ENCODE peak calls at places on chromosomes 3 and 15, in four cellular contexts. O, S, B and H are unnamed samples.

GRCh38 chr15:54722342-54722986 is 474.3 kb downstream of the RSL24D1 start:
- DNase-seq in B (no peak), O (peak), S (no peak), H (no peak)

GRCh38 chr15:38471974-38472373 is 18.0 kb downstream of the FAM98B start:
- DNase-seq in B (no peak), S (no peak), O (no peak), H (no peak)

GRCh38 chr3:82080261-82080660 is 318.8 kb upstream of the GBE1 start:
- DNase-seq in O (no peak), B (no peak), S (no peak), H (no peak)

GRCh38 chr3:125213946-125214542 is 1.5 kb upstream of the SLC12A8 start:
- DNase-seq in O (no peak), B (no peak), S (no peak), H (no peak)

GRCh38 chr3:36991923-36992805 is 767 bp downstream of the EPM2AIP1 start:
- DNase-seq in S (peak), B (no peak), O (peak), H (no peak)

GRCh38 chr3:24373198-24373959 is 121.3 kb downstream of the THRB start:
- DNase-seq in S (no peak), B (no peak), O (no peak), H (no peak)

GRCh38 chr15:29570121-29570930 is 251.9 kb downstream of the TJP1 start:
- DNase-seq in B (no peak), S (no peak), O (no peak), H (peak)

GRCh38 chr3:190566043-190566933 is 52.4 kb downstream of the IL1RAP start:
- DNase-seq in S (no peak), B (no peak), O (peak), H (no peak)

GRCh38 chr3:14587733-14588360 is 47.7 kb upstream of the GRIP2 start:
- DNase-seq in B (no peak), S (no peak), O (no peak), H (no peak)

GRCh38 chr3:46715507-46716175 is 2.0 kb downstream of the PRSS50 start:
- DNase-seq in B (no peak), O (no peak), S (no peak), H (no peak)

GRCh38 chr15:80920271-80920699 is 69.3 kb downstream of the MESD start:
- DNase-seq in S (no peak), O (no peak), B (no peak), H (no peak)

GRCh38 chr3:130755666-130756065 is 9.0 kb upstream of the PIK3R4 start:
- DNase-seq in B (no peak), O (no peak), S (no peak), H (no peak)

GRCh38 chr15:52558196-52558595 is 10.6 kb downstream of the ARPP19 start:
- DNase-seq in S (no peak), O (no peak), B (peak), H (no peak)

GRCh38 chr3:175193815-175194518 is 334.8 kb downstream of the NAALADL2 start:
- DNase-seq in S (no peak), O (no peak), B (peak), H (no peak)

GRCh38 chr3:183515968-183516851 is 39.3 kb downstream of the KLHL6 start:
- DNase-seq in S (no peak), O (no peak), B (peak), H (no peak)

GRCh38 chr3:9067352-9067975 is 104.2 kb upstream of the RAD18 start:
- DNase-seq in S (peak), B (peak), O (peak), H (peak)

GRCh38 chr3:52846427-52846983 is 11.7 kb upstream of the MUSTN1 start:
- DNase-seq in O (no peak), S (no peak), B (no peak), H (no peak)

GRCh38 chr3:122795674-122795969 is 753 bp downstream of the SLC49A4 start:
- DNase-seq in S (no peak), B (no peak), O (no peak), H (no peak)

GRCh38 chr15:59298255-59298856 is 74.3 kb downstream of the MYO1E start:
- DNase-seq in S (no peak), B (peak), O (no peak), H (peak)

GRCh38 chr3:143826296-143826695 is 22.0 kb downstream of the SLC9A9 start:
- DNase-seq in S (no peak), O (peak), B (no peak), H (no peak)

GRCh38 chr3:58021072-58021959 is 13.1 kb downstream of the FLNB start:
- DNase-seq in B (no peak), O (no peak), S (no peak), H (no peak)

GRCh38 chr3:9669720-9670432 is 20.6 kb downstream of the MTMR14 start:
- DNase-seq in B (no peak), S (no peak), O (no peak), H (no peak)

GRCh38 chr15:51077565-51078153 is 17.0 kb downstream of the TNFAIP8L3 start:
- DNase-seq in O (no peak), S (peak), B (peak), H (peak)

GRCh38 chr3:114764056-114764492 is 383.0 kb downstream of the ZBTB20 start:
- DNase-seq in S (no peak), B (no peak), O (no peak), H (no peak)
- TF ChIP-seq SPI1 in S (no peak), B (no peak), O (no peak), H (no peak)

GRCh38 chr3:196111939-196112386 is 30.1 kb upstream of the TFRC start:
- DNase-seq in S (no peak), O (no peak), B (peak), H (no peak)

GRCh38 chr3:196108075-196108743 is 26.3 kb upstream of the TFRC start:
- DNase-seq in S (peak), B (no peak), O (no peak), H (no peak)
- TF ChIP-seq SPI1 in S (no peak), B (no peak), O (no peak), H (no peak)

GRCh38 chr3:164940737-164941136 is 137.6 kb downstream of the SI start:
- DNase-seq in S (no peak), B (no peak), O (no peak), H (no peak)
- TF ChIP-seq SPI1 in S (no peak), B (no peak), O (no peak), H (no peak)

DNA sequence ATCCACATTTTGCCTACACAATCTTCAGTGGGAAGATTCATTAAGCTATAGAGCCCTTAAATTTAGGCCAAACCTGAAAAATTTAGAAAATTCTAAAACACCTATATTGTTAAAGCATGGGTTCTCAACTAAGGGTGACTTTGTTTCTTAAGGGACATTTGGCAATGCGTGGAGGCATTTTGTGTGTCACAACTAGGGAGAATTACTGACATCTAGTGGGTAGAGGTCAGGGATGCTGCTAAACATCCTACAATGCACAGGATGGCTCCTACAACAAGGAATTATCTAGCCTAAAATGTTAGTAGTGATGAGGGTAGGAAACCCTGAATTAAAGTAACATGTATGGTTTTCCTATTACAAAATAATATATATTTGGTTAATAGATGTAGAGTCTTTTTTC is 55.8 kb downstream of the TBC1D5 start:
- DNase-seq in B (no peak), S (no peak), O (peak), H (no peak)
- TF ChIP-seq SPI1 in B (no peak), S (no peak), O (no peak), H (no peak)

GRCh38 chr15:92617197-92618037 is 38.2 kb downstream of the FAM174B start:
- DNase-seq in B (no peak), S (peak), O (no peak), H (no peak)

GRCh38 chr15:92618121-92618520 is 37.5 kb downstream of the FAM174B start:
- DNase-seq in S (peak), B (no peak), O (no peak), H (no peak)

GRCh38 chr15:92614301-92614700 is 41.3 kb downstream of the FAM174B start:
- DNase-seq in B (no peak), S (no peak), O (no peak), H (no peak)

GRCh38 chr15:92614791-92615785 is 40.5 kb downstream of the FAM174B start:
- DNase-seq in B (no peak), S (no peak), O (no peak), H (no peak)

GRCh38 chr15:92616621-92617179 is 38.9 kb downstream of the FAM174B start:
- DNase-seq in S (peak), B (no peak), O (no peak), H (no peak)
- TF ChIP-seq SPI1 in S (no peak), B (no peak), O (no peak), H (no peak)

GRCh38 chr3:188007897-188008296 is 146.1 kb upstream of the LPP start:
- DNase-seq in B (no peak), O (peak), S (no peak), H (no peak)

GRCh38 chr3:188003188-188004171 is 150.5 kb upstream of the LPP start:
- DNase-seq in O (no peak), B (no peak), S (no peak), H (no peak)

GRCh38 chr3:188006726-188007393 is 147.1 kb upstream of the LPP start:
- DNase-seq in B (no peak), S (no peak), O (no peak), H (no peak)

GRCh38 chr3:188010478-188010877 is 143.5 kb upstream of the LPP start:
- DNase-seq in B (no peak), S (no peak), O (no peak), H (no peak)

GRCh38 chr3:188008582-188009213 is 145.3 kb upstream of the LPP start:
- DNase-seq in O (no peak), S (no peak), B (no peak), H (no peak)
- TF ChIP-seq SPI1 in O (no peak), S (no peak), B (no peak), H (no peak)

GRCh38 chr3:128618398-128618726 is 32.3 kb downstream of the RPN1 start:
- DNase-seq in S (no peak), O (no peak), B (no peak), H (no peak)
- TF ChIP-seq SPI1 in S (no peak), O (no peak), B (no peak), H (no peak)

GRCh38 chr3:44208086-44208485 is 33.6 kb upstream of the TOPAZ1 start:
- DNase-seq in O (no peak), S (no peak), B (no peak), H (no peak)
- TF ChIP-seq SPI1 in O (no peak), S (no peak), B (no peak), H (no peak)